ENCODE peak calls at places on chromosomes 7 and 10, in four cellular contexts. J is K562, B is HepG2, R is GM12878. Y is an unnamed sample.

GRCh38 chr10:22714524-22715289 is at the start of gene PIP4K2A:
- DNase-seq in J (peak), B (peak), R (no peak), Y (peak)

GRCh38 chr10:5355762-5356478 is 8.8 kb upstream of the UCN3 start:
- DNase-seq in J (no peak), B (no peak), R (no peak), Y (no peak)

GRCh38 chr10:51176976-51177690 is 102.8 kb downstream of the PRKG1 start:
- DNase-seq in J (no peak), B (no peak), R (no peak), Y (peak)

GRCh38 chr7:31982962-31983361 is 87.2 kb downstream of the PDE1C start:
- DNase-seq in J (no peak), B (no peak), R (no peak), Y (no peak)

GRCh38 chr10:100724531-100725027 is 20.8 kb upstream of the PAX2 start:
- DNase-seq in J (no peak), B (no peak), R (no peak), Y (no peak)

GRCh38 chr10:24706479-24707118 is 17.1 kb downstream of the ARHGAP21 start:
- DNase-seq in J (no peak), B (peak), R (no peak), Y (peak)

GRCh38 chr10:71831646-71832552 is 19.2 kb downstream of the PSAP start:
- DNase-seq in J (no peak), B (no peak), R (no peak), Y (peak)

GRCh38 chr7:28044825-28045224 is 135.8 kb downstream of the JAZF1 start:
- DNase-seq in J (no peak), B (no peak), R (no peak), Y (no peak)

GRCh38 chr7:92691578-92691977 is 101.4 kb upstream of the FAM133B start:
- DNase-seq in J (peak), B (peak), R (peak), Y (peak)

GRCh38 chr7:58086461-58086860 is 636.5 kb downstream of the ZNF716 start:
- DNase-seq in J (no peak), B (no peak), R (no peak), Y (no peak)

GRCh38 chr10:73910764-73911552 is at the start of gene PLAU:
- DNase-seq in J (peak), B (no peak), R (no peak), Y (peak)

GRCh38 chr7:44978511-44979366 is at the start of gene MYO1G:
- DNase-seq in J (no peak), B (no peak), R (peak), Y (no peak)

GRCh38 chr7:128136215-128136597 is 104.9 kb upstream of the LEP start:
- DNase-seq in J (no peak), B (no peak), R (no peak), Y (no peak)

GRCh38 chr10:86306628-86307278 is 59.8 kb downstream of the GRID1 start:
- DNase-seq in J (peak), B (peak), R (no peak), Y (peak)

GRCh38 chr10:6173203-6173602 is 29.5 kb upstream of the PFKFB3 start:
- DNase-seq in J (peak), B (peak), R (no peak), Y (no peak)

GRCh38 chr7:103065666-103066065 is 8.9 kb downstream of the FBXL13 start:
- DNase-seq in J (peak), B (peak), R (no peak), Y (peak)

GRCh38 chr10:121378402-121378801 is 219.8 kb downstream of the FGFR2 start:
- DNase-seq in J (no peak), B (no peak), R (no peak), Y (no peak)

GRCh38 chr7:71229201-71229600 is 97.3 kb downstream of the GALNT17 start:
- DNase-seq in J (no peak), B (no peak), R (no peak), Y (no peak)

GRCh38 chr7:102875700-102876192 is 37.1 kb upstream of the LRRC17 start:
- DNase-seq in J (peak), B (peak), R (no peak), Y (peak)

GRCh38 chr10:84333864-84334451 is 5.6 kb downstream of the CCSER2 start:
- DNase-seq in J (peak), B (no peak), R (no peak), Y (peak)

GRCh38 chr7:7889791-7890568 is 78.6 kb upstream of the GLCCI1 start:
- DNase-seq in J (no peak), B (no peak), R (no peak), Y (peak)

GRCh38 chr7:155857141-155857540 is 44.9 kb upstream of the SHH start:
- DNase-seq in J (no peak), B (no peak), R (no peak), Y (no peak)

GRCh38 chr10:3660753-3661152 is 124.3 kb downstream of the KLF6 start:
- DNase-seq in J (no peak), B (no peak), R (no peak), Y (no peak)

GRCh38 chr7:121994625-121995410 is 121.9 kb downstream of the PTPRZ1 start:
- DNase-seq in J (peak), B (peak), R (no peak), Y (peak)

GRCh38 chr10:13567030-13567429 is 19.7 kb upstream of the PRPF18 start:
- DNase-seq in J (no peak), B (no peak), R (no peak), Y (no peak)

GRCh38 chr10:43304687-43305333 is 37.9 kb upstream of the RASGEF1A start:
- DNase-seq in J (peak), B (no peak), R (no peak), Y (peak)

GRCh38 chr10:17435898-17436297 is 18.5 kb downstream of the ST8SIA6 start:
- DNase-seq in J (no peak), B (no peak), R (no peak), Y (no peak)

GRCh38 chr7:131087756-131088658 is 239.7 kb upstream of the MKLN1 start:
- DNase-seq in J (no peak), B (peak), R (no peak), Y (no peak)

GRCh38 chr7:94336009-94336408 is 58.7 kb upstream of the COL1A2 start:
- DNase-seq in J (no peak), B (no peak), R (no peak), Y (peak)

GRCh38 chr10:95242581-95243317 is 48.1 kb downstream of the PDLIM1 start:
- DNase-seq in J (no peak), B (peak), R (no peak), Y (peak)

DNA sequence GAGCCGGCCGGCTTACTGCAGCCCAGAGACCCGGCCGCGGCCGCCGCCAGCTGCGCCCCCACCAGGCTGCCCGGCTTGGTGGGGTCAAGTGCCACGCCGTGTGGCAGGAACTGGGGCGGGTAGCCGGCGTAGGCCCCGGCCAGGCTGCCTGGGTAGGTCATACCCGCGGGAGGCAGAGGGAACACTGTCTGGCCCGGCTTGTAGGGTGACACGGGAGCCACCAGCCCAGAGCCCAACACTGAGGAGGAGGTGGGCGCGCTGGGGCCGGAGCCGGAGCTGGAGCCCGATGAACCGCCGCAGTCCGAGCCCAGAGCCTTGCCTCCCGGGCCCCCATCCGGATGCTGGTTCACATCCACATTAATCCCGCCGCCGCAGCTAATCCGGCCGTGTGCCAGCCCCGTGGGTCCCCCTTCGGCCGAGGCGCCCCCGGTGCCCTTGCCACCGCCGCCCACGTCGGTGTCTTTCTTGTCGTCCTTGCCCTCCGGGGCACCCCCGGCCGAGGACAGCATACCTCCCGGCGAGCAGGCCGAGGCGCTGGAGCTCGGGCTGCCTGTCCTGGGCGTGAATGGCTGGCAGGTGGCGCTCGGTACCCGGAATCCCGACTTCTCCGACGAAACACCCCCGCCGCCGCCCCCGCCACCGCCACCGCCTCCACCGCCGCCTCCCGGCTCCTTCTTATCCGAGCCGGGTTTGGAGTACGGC is 2.0 kb downstream of the ZNF503 start:
- DNase-seq in J (peak), B (peak), R (no peak), Y (peak)
- TF ChIP-seq MXI1 in J (no peak), B (no peak), R (no peak), Y (no peak)

DNA sequence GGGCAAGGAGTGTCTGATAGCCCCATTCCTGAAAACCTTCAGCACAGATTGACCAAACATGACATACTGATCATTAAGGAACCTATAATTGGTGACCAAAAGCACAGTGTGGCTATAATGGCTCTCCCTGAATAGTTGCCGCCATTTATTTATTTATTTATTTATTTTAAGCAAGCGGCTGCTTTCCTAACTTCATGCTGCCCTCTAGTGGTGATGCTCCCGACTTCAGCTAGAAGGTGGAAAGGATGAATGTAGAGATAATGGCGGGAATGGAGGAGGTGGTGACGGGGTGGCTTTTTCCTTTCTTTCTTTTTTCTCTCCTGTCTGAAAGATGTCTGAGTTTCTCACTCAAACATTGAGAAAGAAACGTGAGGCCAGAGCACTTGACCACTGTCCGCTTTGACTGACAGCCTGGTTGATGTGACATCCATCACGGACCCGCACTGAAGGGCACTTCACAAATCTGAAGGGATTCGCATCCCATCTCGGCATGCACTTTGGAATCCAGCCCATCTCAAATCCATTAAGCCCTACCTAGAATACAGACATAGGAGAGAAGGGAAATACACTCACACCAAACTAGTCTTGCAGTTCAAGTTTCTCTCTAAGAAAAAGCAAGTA is 1090.1 kb downstream of the KCNMA1 start:
- DNase-seq in J (peak), B (peak), R (no peak), Y (peak)
- H3K4me2 ChIP-seq in J (no peak), B (no peak), R (no peak), Y (no peak)

DNA sequence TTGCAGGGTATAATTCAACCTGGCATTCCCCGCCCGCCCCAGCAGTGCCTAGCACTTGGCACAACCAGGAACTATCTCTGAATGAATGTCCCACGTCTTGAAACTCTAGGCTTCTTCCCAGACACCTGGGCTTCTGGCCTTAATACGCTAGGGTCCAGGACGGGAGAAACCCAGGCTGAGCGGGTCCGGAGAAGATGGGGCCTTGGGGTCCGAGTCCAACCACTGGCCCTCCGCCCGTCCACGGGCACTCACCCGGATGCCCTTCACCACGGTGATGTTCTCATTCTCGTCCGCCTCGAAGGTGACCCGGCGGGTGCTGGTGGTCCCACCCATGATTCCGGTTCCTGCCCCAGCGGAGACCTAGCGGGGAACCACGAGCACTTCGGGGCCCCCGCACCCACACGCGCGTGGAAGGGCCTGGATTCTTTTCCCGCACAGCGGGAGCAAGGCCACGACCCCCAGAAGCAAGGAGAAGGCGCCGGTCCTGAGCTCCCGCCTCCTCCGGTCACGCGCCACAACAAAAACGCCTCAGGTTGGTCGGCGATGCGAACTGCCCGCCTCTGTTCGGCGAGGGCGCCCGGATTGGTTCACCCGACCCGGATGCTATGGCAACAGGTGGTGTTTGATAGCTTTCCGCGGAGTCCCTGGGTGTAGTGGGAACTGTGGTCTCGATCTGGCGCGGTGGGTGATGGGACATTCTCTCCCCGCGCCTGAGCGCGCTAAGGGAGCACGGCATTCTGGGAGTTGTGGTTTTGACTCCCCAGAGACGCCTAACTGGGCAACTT is at the start of gene CHCHD3:
- DNase-seq in J (peak), B (peak), R (peak), Y (peak)
- TF ChIP-seq POLR2A in J (peak), B (peak), R (peak), Y (peak)

DNA sequence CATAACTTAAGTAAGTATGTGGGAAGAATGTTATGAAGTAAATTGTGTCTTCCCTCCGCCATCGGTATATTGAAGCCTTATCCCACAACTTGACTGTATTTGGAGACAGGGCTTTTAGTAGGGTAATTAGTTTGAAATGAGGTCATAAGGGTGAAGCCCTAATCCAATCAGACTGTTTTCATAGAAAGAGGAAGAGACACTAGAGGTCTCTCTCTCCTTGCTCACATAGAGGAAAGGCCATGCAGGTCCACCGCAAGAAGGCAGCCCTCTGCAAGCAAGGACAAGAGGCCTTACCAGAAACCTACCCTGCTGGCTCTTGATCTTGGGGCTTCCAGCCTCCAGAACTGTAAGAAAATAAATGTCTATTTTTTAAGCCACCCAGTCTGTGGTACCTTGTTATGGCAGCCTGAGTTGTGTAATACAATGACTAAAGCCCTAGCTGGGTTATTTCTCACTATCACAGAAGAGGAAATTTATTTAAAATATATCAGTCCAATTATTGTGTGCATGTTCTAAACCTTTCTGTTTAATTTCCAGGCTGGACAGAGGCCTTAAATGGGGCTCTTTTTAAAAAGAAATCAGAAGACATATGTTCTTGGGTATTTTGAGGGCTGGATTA is 12.7 kb upstream of the TMEM26 start:
- DNase-seq in J (no peak), B (no peak), R (no peak), Y (peak)
- TF ChIP-seq MXI1 in J (no peak), B (no peak), R (no peak), Y (no peak)

DNA sequence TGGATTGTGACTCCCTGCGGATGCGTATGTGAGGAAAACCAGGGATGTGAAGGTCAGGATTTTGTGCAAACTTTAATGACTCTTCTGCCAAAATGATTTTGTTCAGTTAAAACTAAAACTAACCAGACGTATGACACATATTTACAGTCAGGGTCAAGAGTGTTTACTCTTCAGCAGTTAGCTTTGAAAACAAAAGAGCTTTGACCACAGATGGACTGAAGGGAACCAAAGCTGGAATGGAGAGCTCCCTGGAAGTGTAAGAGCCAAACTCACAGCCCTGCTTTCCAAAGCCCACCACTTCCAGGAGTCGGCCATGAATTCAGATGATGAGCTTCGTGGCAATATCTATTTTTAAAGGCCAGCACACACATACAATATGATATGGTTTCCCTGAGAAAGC is 15.5 kb downstream of the SVIL start:
- DNase-seq in J (no peak), B (peak), R (no peak), Y (peak)
- H3K4me2 ChIP-seq in J (no peak), B (peak), R (no peak), Y (peak)

GRCh38 chr7:139701908-139702307 is 75.9 kb downstream of the HIPK2 start:
- DNase-seq in J (no peak), B (no peak), R (no peak), Y (no peak)
- TF ChIP-seq POLR2A in J (no peak), B (no peak), R (no peak), Y (no peak)

GRCh38 chr7:118573065-118573464 is 348.6 kb downstream of the ANKRD7 start:
- DNase-seq in J (no peak), B (no peak), R (no peak), Y (no peak)
- TF ChIP-seq MXI1 in J (no peak), B (no peak), R (no peak), Y (no peak)